ENCODE peak calls at places on chromosome 1, in seven cellular contexts. T is HEK293T, Y is brain microvascular endothelial cell, F is NCI-H1694 treated with DMSO at 0.1 percent for 48 hours, A is DMS153, W is AG08396, I is fibroblast of the aortic adventitia. E is an unnamed sample.
A peak's percentile ranks its signal among the peaks of the same experiment; 100 is the strongest.

GRCh38 chr1:113871597-113872113 is at the start of gene PTPN22:
- DNase-seq in I (peak; percentile 50), Y (peak; percentile 78), W (peak; percentile 48), T (no peak), A (no peak), F (no peak), E (peak; percentile 28)

GRCh38 chr1:210248341-210248740 is 15.7 kb downstream of the SERTAD4 start:
- DNase-seq in T (no peak), A (no peak), I (peak; percentile 41), F (no peak), W (no peak), Y (no peak), E (no peak)

GRCh38 chr1:7642781-7643180 is 128.3 kb upstream of the VAMP3 start:
- DNase-seq in W (no peak), T (no peak), A (no peak), F (no peak), I (no peak), Y (no peak), E (no peak)

GRCh38 chr1:48031676-48032075 is 34.5 kb upstream of the TRABD2B start:
- DNase-seq in A (no peak), F (no peak), Y (no peak), W (no peak), T (no peak), I (no peak), E (no peak)

GRCh38 chr1:16628361-16629111 is 15.2 kb upstream of the NBPF1 start:
- DNase-seq in I (no peak), Y (no peak), W (no peak), F (no peak), A (no peak), T (no peak), E (no peak)

GRCh38 chr1:188706742-188707141 is 1770.9 kb downstream of the BRINP3 start:
- DNase-seq in I (peak; percentile 56), F (no peak), T (no peak), Y (peak; percentile 55), W (no peak), A (no peak), E (no peak)

GRCh38 chr1:170620164-170620563 is 43.8 kb upstream of the PRRX1 start:
- DNase-seq in W (no peak), A (no peak), F (no peak), I (peak; percentile 76), Y (no peak), T (no peak), E (peak; percentile 54)

GRCh38 chr1:147570907-147571306 is 29.6 kb downstream of the BCL9 start:
- DNase-seq in T (no peak), F (no peak), I (no peak), Y (no peak), A (no peak), W (no peak), E (no peak)

GRCh38 chr1:39228263-39228662 is 23.8 kb downstream of the MACF1 start:
- DNase-seq in F (no peak), A (no peak), I (no peak), T (no peak), Y (no peak), W (no peak), E (no peak)

E was measured in GM04504.